ENCODE peak calls at places on chromosomes 13 and 19, in four cellular contexts. P, G, S and E are unnamed samples.

GRCh38 chr13:96403241-96403640 is 313.3 kb downstream of the HS6ST3 start:
- DNase-seq in G (no peak), P (no peak), S (no peak), E (no peak)

GRCh38 chr13:114279770-114280169 is 1.6 kb upstream of the UPF3A start:
- DNase-seq in P (no peak), G (peak), S (no peak), E (no peak)

GRCh38 chr19:42275103-42275502 is 6.1 kb downstream of the CIC start:
- DNase-seq in P (no peak), S (no peak), G (no peak), E (no peak)

GRCh38 chr13:98802999-98803666 is 50.7 kb upstream of the SLC15A1 start:
- DNase-seq in P (no peak), G (no peak), S (no peak), E (no peak)

GRCh38 chr13:91111476-91112190 is 235.9 kb upstream of the MIR17HG start:
- DNase-seq in G (no peak), S (no peak), P (no peak), E (no peak)

GRCh38 chr19:41298327-41298964 is 11.5 kb upstream of the CCDC97 start:
- DNase-seq in G (peak), S (peak), P (peak), E (peak)

GRCh38 chr13:110250258-110250891 is 56.6 kb downstream of the COL4A1 start:
- DNase-seq in P (peak), G (no peak), S (peak), E (peak)

GRCh38 chr13:35016362-35017148 is 74.5 kb downstream of the NBEA start:
- DNase-seq in G (no peak), P (no peak), S (no peak), E (no peak)

GRCh38 chr13:23674795-23675640 is 104.8 kb downstream of the TNFRSF19 start:
- DNase-seq in P (no peak), G (no peak), S (peak), E (peak)

GRCh38 chr13:23985846-23986245 is 88.5 kb upstream of the C1QTNF9B start:
- DNase-seq in S (no peak), G (no peak), P (no peak), E (no peak)

GRCh38 chr19:51458899-51459592 is 792 bp upstream of the SIGLEC8 start:
- DNase-seq in P (no peak), G (peak), S (no peak), E (no peak)

GRCh38 chr13:21088534-21088933 is 27.1 kb upstream of the LATS2 start:
- DNase-seq in P (no peak), S (no peak), G (no peak), E (no peak)

GRCh38 chr19:46967578-46968018 is 52.0 kb upstream of the NPAS1 start:
- DNase-seq in P (peak), G (no peak), S (no peak), E (peak)

GRCh38 chr13:46307554-46307953 is 79.5 kb downstream of the RUBCNL start:
- DNase-seq in P (no peak), S (peak), G (peak), E (no peak)

GRCh38 chr13:61294467-61295186 is 121.0 kb downstream of the PCDH20 start:
- DNase-seq in P (no peak), S (no peak), G (no peak), E (no peak)

GRCh38 chr19:50500060-50500752 is 10.8 kb downstream of the JOSD2 start:
- DNase-seq in G (no peak), P (no peak), S (no peak), E (no peak)

GRCh38 chr13:110662105-110662504 is 43.8 kb downstream of the CARS2 start:
- DNase-seq in P (no peak), S (no peak), G (no peak), E (no peak)

GRCh38 chr13:33994826-33995502 is 177.0 kb downstream of the RFC3 start:
- DNase-seq in S (no peak), P (no peak), G (no peak), E (no peak)

GRCh38 chr19:11031421-11032070 is 57.7 kb upstream of the LDLR start:
- DNase-seq in P (no peak), S (no peak), G (no peak), E (no peak)

GRCh38 chr13:75357576-75358295 is 124.2 kb downstream of the TBC1D4 start:
- DNase-seq in G (peak), S (peak), P (peak), E (peak)

GRCh38 chr13:79749985-79750551 is 269.1 kb downstream of the NDFIP2 start:
- DNase-seq in G (no peak), P (peak), S (peak), E (peak)

GRCh38 chr13:97753269-97753668 is 200.2 kb upstream of the IPO5 start:
- DNase-seq in P (no peak), S (no peak), G (no peak), E (no peak)

GRCh38 chr13:108426893-108427292 is 157.4 kb downstream of the TNFSF13B start:
- DNase-seq in G (no peak), P (no peak), S (no peak), E (no peak)

GRCh38 chr13:111614009-111614408 is 293.6 kb downstream of the TEX29 start:
- DNase-seq in S (no peak), P (no peak), G (no peak), E (no peak)

GRCh38 chr19:50639121-50640112 is at the start of gene SYT3:
- DNase-seq in G (no peak), S (peak), P (peak), E (peak)

GRCh38 chr13:97262058-97262457 is 39.9 kb downstream of the MBNL2 start:
- DNase-seq in G (no peak), P (no peak), S (no peak), E (no peak)

GRCh38 chr13:44440046-44440608 is 66.5 kb downstream of the SERP2 start:
- DNase-seq in S (no peak), G (no peak), P (no peak), E (no peak)

GRCh38 chr13:101795025-101795424 is 342.6 kb downstream of the ITGBL1 start:
- DNase-seq in S (peak), G (no peak), P (no peak), E (peak)

GRCh38 chr19:33788676-33789075 is 8.0 kb upstream of the KCTD15 start:
- DNase-seq in P (no peak), S (no peak), G (no peak), E (no peak)

GRCh38 chr13:91270031-91270430 is 77.5 kb upstream of the MIR17HG start:
- DNase-seq in P (no peak), G (no peak), S (no peak), E (no peak)

GRCh38 chr13:45256254-45256653 is 55.4 kb upstream of the KCTD4 start:
- DNase-seq in P (no peak), S (no peak), G (no peak), E (no peak)

DNA sequence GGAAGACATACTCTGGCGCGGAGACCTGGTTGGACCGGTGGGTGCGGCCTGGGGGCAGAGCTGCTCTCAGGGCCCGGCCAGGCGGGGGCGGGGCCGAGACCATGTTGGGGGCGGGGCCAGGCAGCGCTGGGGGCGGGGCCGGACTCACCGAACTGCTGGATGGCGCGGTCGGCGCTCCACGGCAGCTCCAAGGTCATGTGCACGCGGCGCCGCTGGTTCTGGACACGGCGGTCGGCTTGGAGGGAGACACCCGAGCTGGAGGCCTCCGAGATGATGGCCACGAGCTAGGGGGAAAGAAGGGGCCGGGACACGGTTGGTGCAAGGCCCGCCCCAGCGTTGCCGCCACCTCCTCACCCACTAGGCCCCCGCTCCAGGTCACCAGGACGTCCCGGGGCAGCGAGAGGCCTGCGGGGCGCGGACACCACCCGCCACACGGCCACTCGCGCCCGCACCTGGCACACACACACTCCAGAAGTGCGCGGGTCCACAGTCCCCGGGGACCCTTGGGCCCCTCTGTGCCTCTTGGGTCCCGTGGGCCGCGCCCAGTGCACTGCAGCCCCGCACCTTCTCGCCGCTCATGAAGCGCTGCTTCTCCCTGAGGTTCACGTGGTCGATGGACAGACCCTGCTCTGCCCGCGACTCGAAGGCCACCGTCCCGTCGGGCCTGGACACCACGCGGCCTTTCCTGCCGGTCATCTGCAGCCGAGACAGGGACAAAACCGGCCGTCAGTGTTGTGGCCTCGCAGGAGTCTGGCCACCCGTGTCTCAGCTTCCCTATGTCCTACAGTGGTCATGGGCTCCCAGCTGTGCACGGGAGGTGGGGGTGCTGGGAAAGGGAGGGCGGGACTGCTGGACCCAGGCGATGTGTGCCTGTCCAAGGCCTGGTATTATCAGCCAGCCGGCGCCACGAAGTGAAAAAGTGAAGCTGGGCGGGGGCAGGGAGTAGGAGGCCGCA is 8.7 kb downstream of the GPX4 start:
- DNase-seq in G (no peak), P (peak), S (peak), E (no peak)
- TF ChIP-seq CTCF in G (no peak), P (no peak), S (no peak), E (no peak)

GRCh38 chr19:49017041-49017665 is at the start of gene LHB:
- DNase-seq in G (no peak), P (no peak), S (no peak), E (no peak)
- H3K4me3 ChIP-seq in G (peak), P (peak), S (peak), E (peak)

GRCh38 chr19:38056646-38057045 is 149.6 kb downstream of the SIPA1L3 start:
- DNase-seq in G (no peak), S (no peak), P (no peak), E (no peak)

GRCh38 chr19:38057954-38058690 is 151.1 kb downstream of the SIPA1L3 start:
- DNase-seq in G (no peak), S (no peak), P (no peak), E (no peak)

GRCh38 chr19:38055040-38055439 is 148.0 kb downstream of the SIPA1L3 start:
- DNase-seq in G (no peak), P (no peak), S (no peak), E (no peak)

GRCh38 chr19:38059897-38060296 is 152.9 kb downstream of the SIPA1L3 start:
- DNase-seq in G (peak), S (peak), P (no peak), E (peak)

DNA sequence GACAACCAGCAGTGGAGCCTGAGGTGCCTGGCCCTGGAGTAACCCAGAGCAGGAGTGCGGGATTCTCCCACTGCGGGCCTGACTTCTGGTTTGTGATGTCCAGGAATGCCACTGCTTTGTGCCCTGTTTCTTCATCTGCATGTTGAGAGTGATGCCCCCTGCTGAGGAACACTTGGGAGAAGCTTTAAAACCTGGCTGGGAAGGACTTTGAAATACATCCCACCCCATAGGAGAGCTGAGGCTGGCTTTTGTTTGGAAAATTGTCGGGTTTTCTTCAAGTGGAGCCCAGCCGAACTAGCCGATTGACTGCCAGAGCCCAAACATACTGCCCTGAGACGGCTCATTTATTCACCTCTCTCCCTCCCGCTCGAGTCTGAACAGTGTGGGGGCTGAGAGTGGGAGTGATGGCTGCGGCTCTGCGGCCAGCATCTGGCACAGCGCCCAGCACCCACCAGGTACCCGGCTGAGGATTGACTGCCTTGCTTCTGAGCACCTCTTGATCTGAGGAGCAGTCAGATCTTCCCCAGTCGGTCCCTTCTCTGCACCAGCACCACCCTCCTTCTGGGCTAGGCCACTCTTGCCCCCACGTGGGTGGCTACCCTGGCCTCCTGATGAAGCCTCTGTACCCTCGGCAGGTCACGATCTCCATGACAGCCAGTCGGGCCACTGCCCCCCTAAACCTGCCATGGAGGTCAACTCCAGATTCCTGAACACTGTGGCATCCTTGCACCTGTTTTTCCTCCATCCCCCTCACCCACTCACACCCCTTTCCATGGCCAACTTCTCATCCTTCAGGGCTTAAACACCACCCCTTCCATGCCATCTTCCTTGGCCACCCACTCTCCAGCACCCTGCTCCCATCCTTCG is 148.9 kb downstream of the SIPA1L3 start:
- DNase-seq in S (no peak), P (no peak), G (no peak), E (no peak)
- TF ChIP-seq CTCF in S (no peak), P (no peak), G (no peak), E (no peak)

GRCh38 chr19:32342695-32343094 is 2.7 kb upstream of the ZNF507 start:
- DNase-seq in P (no peak), S (no peak), G (no peak), E (no peak)

GRCh38 chr19:32333227-32333626 is 12.2 kb upstream of the ZNF507 start:
- DNase-seq in S (no peak), P (no peak), G (no peak), E (no peak)

GRCh38 chr19:32339988-32340874 is 5.2 kb upstream of the ZNF507 start:
- DNase-seq in S (peak), P (peak), G (peak), E (peak)

GRCh38 chr19:32336259-32337111 is 8.9 kb upstream of the ZNF507 start:
- DNase-seq in G (no peak), S (peak), P (no peak), E (peak)

DNA sequence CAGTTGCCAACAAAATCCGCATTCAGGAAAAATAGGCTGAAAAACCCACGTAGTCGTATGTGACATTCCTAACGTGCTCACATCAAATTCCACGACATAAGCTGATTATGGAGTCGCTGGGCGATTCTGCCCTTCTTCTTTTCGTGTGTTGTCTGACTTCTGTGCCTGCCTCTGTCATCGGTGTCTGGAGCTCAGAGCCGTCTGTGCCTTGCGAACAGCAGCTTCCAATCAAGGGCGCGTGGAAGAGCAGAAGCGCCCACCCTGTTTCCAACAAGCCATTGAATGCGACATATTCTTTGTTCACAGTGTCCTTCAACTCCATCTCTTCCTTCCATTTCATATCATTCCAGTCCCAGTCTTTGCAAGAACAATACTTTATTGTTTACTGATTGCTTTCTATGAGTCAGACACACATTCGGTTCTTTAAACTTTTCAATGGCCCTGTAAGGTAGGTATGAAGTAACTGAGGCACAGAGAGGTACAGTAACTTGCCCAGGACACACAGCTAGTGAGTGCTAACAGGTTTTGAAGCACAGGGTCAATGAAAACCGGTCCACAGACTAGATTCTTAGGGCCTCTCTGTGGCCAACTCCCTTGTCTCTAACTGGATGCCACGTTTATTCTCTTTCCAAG is 8.1 kb upstream of the ZNF507 start:
- DNase-seq in P (no peak), S (no peak), G (no peak), E (no peak)
- H3K4me3 ChIP-seq in P (no peak), S (no peak), G (no peak), E (peak)